ENCODE peak calls at places on chromosomes 3 and 15, in seven cellular contexts. E, G, K, W, L, V and Z are unnamed samples.
A peak's percentile ranks its signal among the peaks of the same experiment; 100 is the strongest.

GRCh38 chr3:47444103-47444502 is 31.6 kb downstream of the SCAP start:
- DNase-seq in V (no peak), W (no peak), E (no peak), G (no peak), K (no peak), L (no peak), Z (no peak)

GRCh38 chr15:40029979-40030893 is 8.7 kb downstream of the SRP14 start:
- DNase-seq in L (no peak), W (no peak), V (no peak), G (peak; percentile 30), K (no peak), E (no peak), Z (peak; percentile 49)

GRCh38 chr3:126514161-126514560 is 3.4 kb downstream of the UROC1 start:
- DNase-seq in G (no peak), E (no peak), L (no peak), V (no peak), W (no peak), K (no peak), Z (no peak)

GRCh38 chr3:129616291-129616690 is 9.8 kb upstream of the PLXND1 start:
- DNase-seq in W (no peak), E (no peak), V (peak; percentile 27), L (no peak), G (no peak), K (no peak), Z (no peak)

GRCh38 chr3:56025316-56025715 is 443.0 kb downstream of the ERC2 start:
- DNase-seq in E (no peak), V (no peak), L (no peak), W (no peak), G (no peak), K (no peak), Z (no peak)

GRCh38 chr3:133574260-133574881 is 885 bp downstream of the CDV3 start:
- DNase-seq in E (no peak), G (peak; percentile 39), K (peak; percentile 83), V (peak; percentile 82), L (peak; percentile 50), W (peak; percentile 75), Z (peak; percentile 85)

GRCh38 chr15:44215594-44215993 is 20.5 kb upstream of the FRMD5 start:
- DNase-seq in K (no peak), W (peak; percentile 91), G (peak; percentile 49), L (no peak), E (peak; percentile 61), V (no peak), Z (no peak)

GRCh38 chr15:100934735-100935134 is 15.6 kb downstream of the LRRK1 start:
- DNase-seq in L (no peak), E (no peak), G (peak; percentile 58), V (no peak), W (no peak), K (no peak), Z (no peak)

GRCh38 chr3:106305882-106306445 is 437.2 kb upstream of the CBLB start:
- DNase-seq in K (no peak), V (no peak), E (no peak), W (no peak), G (no peak), L (no peak), Z (no peak)

GRCh38 chr3:25594007-25594502 is 70.7 kb downstream of the TOP2B start:
- DNase-seq in V (no peak), G (peak; percentile 69), L (no peak), K (no peak), E (peak; percentile 38), W (peak; percentile 89), Z (peak; percentile 20)

GRCh38 chr3:24299801-24300626 is 194.6 kb downstream of the THRB start:
- DNase-seq in K (no peak), E (peak; percentile 65), V (no peak), G (peak; percentile 19), L (no peak), W (peak; percentile 53), Z (no peak)

GRCh38 chr3:175861916-175862315 is 1002.8 kb downstream of the NAALADL2 start:
- DNase-seq in L (no peak), E (no peak), W (no peak), G (no peak), V (no peak), K (no peak), Z (no peak)

GRCh38 chr3:10353160-10353559 is 32.2 kb upstream of the SEC13 start:
- DNase-seq in G (no peak), W (peak; percentile 27), K (no peak), L (no peak), E (no peak), V (no peak), Z (no peak)

GRCh38 chr3:73883497-73883896 is 258.8 kb upstream of the PDZRN3 start:
- DNase-seq in V (no peak), E (no peak), G (no peak), W (no peak), L (no peak), K (no peak), Z (no peak)

GRCh38 chr3:15576475-15576874 is 24.9 kb downstream of the HACL1 start:
- DNase-seq in W (no peak), G (no peak), E (no peak), L (no peak), V (no peak), K (no peak), Z (no peak)

GRCh38 chr3:13072239-13073041 is 789 bp downstream of the IQSEC1 start:
- DNase-seq in V (peak; percentile 70), L (peak; percentile 58), K (peak; percentile 76), E (no peak), W (no peak), G (no peak), Z (peak; percentile 33)

GRCh38 chr3:36525115-36525711 is 144.9 kb downstream of the STAC start:
- DNase-seq in L (no peak), W (peak; percentile 84), V (no peak), G (peak; percentile 54), E (peak; percentile 77), K (no peak), Z (no peak)

GRCh38 chr3:141248064-141248463 is 16.4 kb downstream of the PXYLP1 start:
- DNase-seq in V (no peak), E (no peak), L (no peak), W (no peak), K (no peak), G (no peak), Z (no peak)

GRCh38 chr3:106215047-106215446 is 346.2 kb upstream of the CBLB start:
- DNase-seq in E (no peak), K (no peak), V (no peak), L (no peak), W (peak; percentile 74), G (no peak), Z (peak; percentile 78)

GRCh38 chr3:54781728-54782127 is 146.1 kb downstream of the LRTM1 start:
- DNase-seq in V (no peak), W (no peak), K (no peak), L (no peak), E (no peak), G (no peak), Z (no peak)
- TF ChIP-seq CTCF in V (no peak), W (no peak), K (no peak), L (peak; percentile 54), E (no peak), G (no peak), Z (no peak)

GRCh38 chr3:183826448-183826847 is 1.1 kb upstream of the MAP6D1 start:
- DNase-seq in W (no peak), E (no peak), K (no peak), L (no peak), V (no peak), G (no peak), Z (no peak)

GRCh38 chr3:183826854-183827253 is 1.5 kb upstream of the MAP6D1 start:
- DNase-seq in E (no peak), L (no peak), W (no peak), G (no peak), K (no peak), V (no peak), Z (no peak)

GRCh38 chr3:183825380-183826161 is at the start of gene MAP6D1:
- DNase-seq in G (peak; percentile 52), K (peak; percentile 59), E (no peak), V (peak; percentile 36), W (peak; percentile 39), L (peak; percentile 82), Z (peak; percentile 70)

GRCh38 chr3:183823963-183824362 is 1.4 kb downstream of the MAP6D1 start:
- DNase-seq in E (no peak), L (no peak), W (no peak), V (no peak), G (no peak), K (no peak), Z (no peak)

GRCh38 chr3:183824761-183825379 is 507 bp downstream of the MAP6D1 start:
- DNase-seq in L (peak; percentile 49), G (no peak), E (no peak), K (no peak), W (no peak), V (no peak), Z (peak; percentile 45)
- TF ChIP-seq CTCF in L (no peak), G (no peak), E (no peak), K (no peak), W (no peak), V (no peak), Z (no peak)

DNA sequence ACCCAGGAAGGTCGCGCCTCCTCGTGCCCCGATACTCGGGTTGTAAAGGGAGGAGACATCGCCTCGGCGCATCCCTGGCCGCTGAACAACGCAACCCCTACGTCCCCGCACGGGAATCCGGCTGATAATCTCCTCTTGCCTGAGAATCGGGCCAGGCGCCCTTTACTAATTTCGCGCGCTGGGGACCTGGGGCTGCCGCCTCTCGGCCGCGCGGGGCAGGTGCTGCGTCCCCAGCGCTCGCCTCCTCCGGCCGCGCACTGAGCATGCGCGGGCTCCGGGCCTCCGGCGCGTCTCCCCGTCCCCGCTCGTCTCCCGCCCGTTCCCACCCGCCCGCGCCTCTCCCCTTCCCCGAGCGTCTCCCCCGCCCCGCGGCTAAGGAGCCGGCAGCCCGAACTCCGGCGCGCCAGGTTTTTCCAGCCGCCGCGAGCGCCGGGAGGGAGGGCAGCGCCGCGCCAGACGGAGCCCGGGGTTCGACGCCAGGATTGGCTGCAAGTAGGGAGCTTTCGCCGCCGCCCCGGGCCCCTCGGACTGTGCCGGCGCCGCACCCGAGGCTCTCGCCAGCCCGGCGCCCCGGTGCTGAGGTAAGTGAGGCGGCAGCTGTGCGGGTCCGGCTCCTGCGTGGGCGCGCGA is at the start of gene CNTN4:
- DNase-seq in L (peak; percentile 90), K (peak; percentile 5), W (no peak), V (peak; percentile 54), E (peak; percentile 16), G (peak; percentile 23), Z (peak; percentile 14)
- TF ChIP-seq CTCF in L (peak; percentile 40), K (no peak), W (no peak), V (peak; percentile 18), E (no peak), G (no peak), Z (no peak)

GRCh38 chr3:65904016-65904415 is 134.7 kb downstream of the MAGI1 start:
- DNase-seq in K (no peak), E (no peak), V (no peak), W (no peak), L (no peak), G (no peak), Z (no peak)

GRCh38 chr3:65907232-65908130 is 131.2 kb downstream of the MAGI1 start:
- DNase-seq in K (no peak), W (no peak), E (no peak), L (no peak), G (no peak), V (no peak), Z (no peak)

GRCh38 chr3:65912647-65913046 is 126.1 kb downstream of the MAGI1 start:
- DNase-seq in G (no peak), K (no peak), V (no peak), L (no peak), E (no peak), W (no peak), Z (no peak)

GRCh38 chr3:65905648-65906211 is 133.0 kb downstream of the MAGI1 start:
- DNase-seq in K (no peak), V (no peak), W (no peak), L (no peak), G (no peak), E (no peak), Z (no peak)

GRCh38 chr3:65908588-65908987 is 130.1 kb downstream of the MAGI1 start:
- DNase-seq in L (no peak), K (no peak), W (no peak), G (no peak), V (no peak), E (no peak), Z (no peak)
- TF ChIP-seq CTCF in L (no peak), K (no peak), W (no peak), G (no peak), V (no peak), E (no peak), Z (no peak)